ENCODE peak calls at places on chromosomes 2 and 18, in seven cellular contexts. One of them, this sample, is unnamed.

GRCh38 chr2:19902272-19902730 is 518 bp upstream of the TTC32 start:
- DNase-seq in epithelial cell of esophagus: no peak
- DNase-seq in HFF-Myc: no peak
- DNase-seq in fibroblast of lung: no peak
- DNase-seq in neuronal stem cell: no peak
- DNase-seq in upper lobe of left lung: no peak
- DNase-seq in GM23248: peak; percentile 51
- DNase-seq in this sample: no peak

GRCh38 chr18:42561521-42561920 is 554.0 kb downstream of the RIT2 start:
- DNase-seq in HFF-Myc: no peak
- DNase-seq in epithelial cell of esophagus: no peak
- DNase-seq in upper lobe of left lung: no peak
- DNase-seq in neuronal stem cell: no peak
- DNase-seq in fibroblast of lung: no peak
- DNase-seq in GM23248: no peak
- DNase-seq in this sample: no peak

GRCh38 chr18:8480506-8481328 is 128.5 kb upstream of the RAB12 start:
- DNase-seq in fibroblast of lung: peak; percentile 68
- DNase-seq in HFF-Myc: peak; percentile 19
- DNase-seq in GM23248: peak; percentile 64
- DNase-seq in upper lobe of left lung: no peak
- DNase-seq in epithelial cell of esophagus: peak; percentile 67
- DNase-seq in neuronal stem cell: peak; percentile 20
- DNase-seq in this sample: no peak

GRCh38 chr2:71101656-71102055 is 28.4 kb downstream of the MCEE start:
- DNase-seq in HFF-Myc: peak; percentile 43
- DNase-seq in GM23248: peak; percentile 65
- DNase-seq in fibroblast of lung: peak; percentile 85
- DNase-seq in neuronal stem cell: no peak
- DNase-seq in epithelial cell of esophagus: peak; percentile 80
- DNase-seq in upper lobe of left lung: no peak
- DNase-seq in this sample: no peak

GRCh38 chr2:81389203-81389602 is 1084.7 kb upstream of the LRRTM1 start:
- DNase-seq in GM23248: no peak
- DNase-seq in fibroblast of lung: no peak
- DNase-seq in epithelial cell of esophagus: peak; percentile 5
- DNase-seq in HFF-Myc: no peak
- DNase-seq in upper lobe of left lung: no peak
- DNase-seq in neuronal stem cell: no peak
- DNase-seq in this sample: no peak

GRCh38 chr2:238061310-238062202 is 755 bp downstream of the SCLY start:
- DNase-seq in epithelial cell of esophagus: peak; percentile 48
- DNase-seq in GM23248: peak; percentile 61
- DNase-seq in neuronal stem cell: peak; percentile 27
- DNase-seq in fibroblast of lung: peak; percentile 36
- DNase-seq in HFF-Myc: no peak
- DNase-seq in upper lobe of left lung: peak; percentile 34
- DNase-seq in this sample: no peak

GRCh38 chr2:88671786-88672427 is 19.6 kb upstream of the RPIA start:
- DNase-seq in HFF-Myc: peak; percentile 42
- DNase-seq in neuronal stem cell: peak; percentile 27
- DNase-seq in GM23248: peak; percentile 81
- DNase-seq in fibroblast of lung: peak; percentile 71
- DNase-seq in upper lobe of left lung: no peak
- DNase-seq in epithelial cell of esophagus: peak; percentile 73
- DNase-seq in this sample: no peak

GRCh38 chr18:7921938-7922587 is 354.9 kb downstream of the PTPRM start:
- DNase-seq in GM23248: peak; percentile 79
- DNase-seq in epithelial cell of esophagus: peak; percentile 80
- DNase-seq in HFF-Myc: no peak
- DNase-seq in fibroblast of lung: peak; percentile 80
- DNase-seq in upper lobe of left lung: no peak
- DNase-seq in neuronal stem cell: no peak
- DNase-seq in this sample: no peak

GRCh38 chr2:96260404-96261260 is 5.2 kb downstream of the TMEM127 start:
- DNase-seq in epithelial cell of esophagus: peak; percentile 87
- DNase-seq in fibroblast of lung: peak; percentile 92
- DNase-seq in GM23248: peak; percentile 95
- DNase-seq in upper lobe of left lung: peak; percentile 68
- DNase-seq in neuronal stem cell: no peak
- DNase-seq in HFF-Myc: peak; percentile 81
- DNase-seq in this sample: peak; percentile 75

DNA sequence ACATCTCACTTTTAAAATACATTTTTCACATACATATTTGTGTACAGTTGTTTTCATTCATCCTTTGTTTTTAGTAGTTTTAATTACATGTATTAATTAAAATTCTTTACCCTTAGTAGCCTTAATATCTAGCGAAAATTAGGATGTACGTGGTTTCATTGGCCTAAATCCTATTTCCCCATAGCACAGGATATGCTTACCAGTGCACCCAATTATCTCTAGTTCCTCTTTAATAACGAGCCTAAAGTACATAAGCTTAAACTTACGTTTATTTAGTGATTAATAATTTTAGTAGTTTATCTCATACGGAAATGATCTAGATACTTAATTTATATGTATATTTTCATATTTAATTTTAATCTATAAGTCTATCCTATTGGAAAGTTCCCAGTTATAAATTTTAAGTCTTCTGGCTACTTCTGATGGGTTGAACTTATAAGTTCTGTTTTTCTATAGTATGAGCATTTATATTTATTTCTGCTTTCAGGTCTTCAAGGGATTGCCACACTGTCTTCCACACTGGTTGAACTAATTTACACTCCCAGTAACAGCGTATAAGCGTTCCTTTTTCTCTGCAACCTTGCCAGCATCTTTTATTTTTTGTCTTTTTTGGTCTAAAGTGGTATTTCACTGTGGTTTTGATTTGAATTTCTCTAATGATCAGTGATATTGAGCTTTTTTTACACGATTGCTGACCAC is 21.4 kb upstream of the RUFY4 start:
- DNase-seq in upper lobe of left lung: no peak
- DNase-seq in neuronal stem cell: no peak
- DNase-seq in fibroblast of lung: no peak
- DNase-seq in GM23248: no peak
- DNase-seq in epithelial cell of esophagus: no peak
- DNase-seq in HFF-Myc: no peak
- DNase-seq in this sample: no peak
- H3K4me3 ChIP-seq in upper lobe of left lung: no peak overlapping the region
- H3K4me3 ChIP-seq in neuronal stem cell: no peak overlapping the region
- H3K4me3 ChIP-seq in fibroblast of lung: no peak overlapping the region
- H3K4me3 ChIP-seq in GM23248: no peak overlapping the region
- H3K4me3 ChIP-seq in epithelial cell of esophagus: no peak overlapping the region
- H3K4me3 ChIP-seq in HFF-Myc: no peak overlapping the region
- H3K4me3 ChIP-seq in this sample: no peak overlapping the region

GRCh38 chr2:11805920-11806319 is 59.5 kb downstream of the LPIN1 start:
- DNase-seq in fibroblast of lung: no peak
- DNase-seq in HFF-Myc: no peak
- DNase-seq in upper lobe of left lung: no peak
- DNase-seq in epithelial cell of esophagus: no peak
- DNase-seq in neuronal stem cell: no peak
- DNase-seq in GM23248: no peak
- DNase-seq in this sample: no peak
- H3K4me3 ChIP-seq in fibroblast of lung: no peak overlapping the region
- H3K4me3 ChIP-seq in HFF-Myc: no peak overlapping the region
- H3K4me3 ChIP-seq in upper lobe of left lung: no peak overlapping the region
- H3K4me3 ChIP-seq in epithelial cell of esophagus: no peak overlapping the region
- H3K4me3 ChIP-seq in neuronal stem cell: no peak overlapping the region
- H3K4me3 ChIP-seq in GM23248: no peak overlapping the region
- H3K4me3 ChIP-seq in this sample: no peak overlapping the region

GRCh38 chr18:38023871-38024270 is 458.3 kb upstream of the CELF4 start:
- DNase-seq in epithelial cell of esophagus: no peak
- DNase-seq in neuronal stem cell: no peak
- DNase-seq in HFF-Myc: no peak
- DNase-seq in fibroblast of lung: no peak
- DNase-seq in GM23248: no peak
- DNase-seq in upper lobe of left lung: no peak
- DNase-seq in this sample: no peak

GRCh38 chr18:38022247-38022646 is 456.6 kb upstream of the CELF4 start:
- DNase-seq in GM23248: no peak
- DNase-seq in epithelial cell of esophagus: no peak
- DNase-seq in fibroblast of lung: no peak
- DNase-seq in HFF-Myc: no peak
- DNase-seq in upper lobe of left lung: no peak
- DNase-seq in neuronal stem cell: no peak
- DNase-seq in this sample: no peak

DNA sequence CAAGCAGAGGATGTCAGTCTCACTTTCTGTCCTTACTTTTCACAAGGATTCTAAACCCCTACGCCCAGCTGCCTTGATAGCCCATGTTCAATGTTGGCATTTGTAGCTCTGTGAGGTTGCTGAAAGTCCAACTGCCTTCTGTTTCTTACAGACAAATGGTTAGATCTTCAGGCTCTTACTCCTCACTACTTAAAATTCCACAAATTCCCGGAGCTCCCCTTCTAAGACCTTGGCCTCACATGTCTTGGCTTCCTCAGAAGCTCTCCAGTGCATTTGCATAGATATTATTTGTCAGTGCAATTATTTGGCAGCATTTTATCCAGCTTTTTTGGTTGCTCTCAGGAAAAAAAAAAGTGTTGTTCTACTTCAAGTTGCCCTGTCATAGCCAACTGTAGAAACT is 453.7 kb upstream of the CELF4 start:
- DNase-seq in neuronal stem cell: no peak
- DNase-seq in HFF-Myc: no peak
- DNase-seq in upper lobe of left lung: no peak
- DNase-seq in epithelial cell of esophagus: no peak
- DNase-seq in GM23248: no peak
- DNase-seq in fibroblast of lung: no peak
- DNase-seq in this sample: no peak
- H3K4me3 ChIP-seq in neuronal stem cell: no peak overlapping the region
- H3K4me3 ChIP-seq in HFF-Myc: no peak overlapping the region
- H3K4me3 ChIP-seq in upper lobe of left lung: no peak overlapping the region
- H3K4me3 ChIP-seq in epithelial cell of esophagus: no peak overlapping the region
- H3K4me3 ChIP-seq in GM23248: no peak overlapping the region
- H3K4me3 ChIP-seq in fibroblast of lung: no peak overlapping the region
- H3K4me3 ChIP-seq in this sample: no peak overlapping the region

GRCh38 chr2:226676618-226677017 is 123.0 kb downstream of the IRS1 start:
- DNase-seq in epithelial cell of esophagus: no peak
- DNase-seq in HFF-Myc: no peak
- DNase-seq in fibroblast of lung: no peak
- DNase-seq in neuronal stem cell: no peak
- DNase-seq in GM23248: no peak
- DNase-seq in upper lobe of left lung: no peak
- DNase-seq in this sample: no peak
- H3K4me3 ChIP-seq in epithelial cell of esophagus: no peak overlapping the region
- H3K4me3 ChIP-seq in HFF-Myc: no peak overlapping the region
- H3K4me3 ChIP-seq in fibroblast of lung: no peak overlapping the region
- H3K4me3 ChIP-seq in neuronal stem cell: no peak overlapping the region
- H3K4me3 ChIP-seq in GM23248: no peak overlapping the region
- H3K4me3 ChIP-seq in upper lobe of left lung: no peak overlapping the region
- H3K4me3 ChIP-seq in this sample: no peak overlapping the region

GRCh38 chr2:130337735-130338325 is 4.9 kb upstream of the IMP4 start:
- DNase-seq in GM23248: peak; percentile 75
- DNase-seq in upper lobe of left lung: no peak
- DNase-seq in neuronal stem cell: no peak
- DNase-seq in HFF-Myc: no peak
- DNase-seq in fibroblast of lung: peak; percentile 72
- DNase-seq in epithelial cell of esophagus: peak; percentile 32
- DNase-seq in this sample: no peak
- H3K4me3 ChIP-seq in GM23248: no peak overlapping the region
- H3K4me3 ChIP-seq in upper lobe of left lung: no peak overlapping the region
- H3K4me3 ChIP-seq in neuronal stem cell: peak overlapping the region; percentile 54
- H3K4me3 ChIP-seq in HFF-Myc: peak overlapping the region; percentile 43
- H3K4me3 ChIP-seq in fibroblast of lung: peak overlapping the region; percentile 68
- H3K4me3 ChIP-seq in epithelial cell of esophagus: no peak overlapping the region
- H3K4me3 ChIP-seq in this sample: no peak overlapping the region

GRCh38 chr2:182887753-182888415 is 21.4 kb upstream of the FRZB start:
- DNase-seq in HFF-Myc: no peak
- DNase-seq in upper lobe of left lung: no peak
- DNase-seq in fibroblast of lung: no peak
- DNase-seq in neuronal stem cell: no peak
- DNase-seq in epithelial cell of esophagus: no peak
- DNase-seq in GM23248: no peak
- DNase-seq in this sample: no peak
- H3K4me3 ChIP-seq in HFF-Myc: no peak overlapping the region
- H3K4me3 ChIP-seq in upper lobe of left lung: no peak overlapping the region
- H3K4me3 ChIP-seq in fibroblast of lung: no peak overlapping the region
- H3K4me3 ChIP-seq in neuronal stem cell: no peak overlapping the region
- H3K4me3 ChIP-seq in epithelial cell of esophagus: no peak overlapping the region
- H3K4me3 ChIP-seq in GM23248: no peak overlapping the region
- H3K4me3 ChIP-seq in this sample: no peak overlapping the region

GRCh38 chr2:197504512-197504911 is 4.3 kb downstream of the HSPE1 start:
- DNase-seq in upper lobe of left lung: no peak
- DNase-seq in fibroblast of lung: no peak
- DNase-seq in epithelial cell of esophagus: no peak
- DNase-seq in HFF-Myc: no peak
- DNase-seq in neuronal stem cell: no peak
- DNase-seq in GM23248: no peak
- DNase-seq in this sample: no peak

GRCh38 chr2:197504000-197504399 is 3.8 kb downstream of the HSPE1 start:
- DNase-seq in fibroblast of lung: no peak
- DNase-seq in HFF-Myc: no peak
- DNase-seq in upper lobe of left lung: no peak
- DNase-seq in neuronal stem cell: no peak
- DNase-seq in GM23248: no peak
- DNase-seq in epithelial cell of esophagus: no peak
- DNase-seq in this sample: no peak

GRCh38 chr2:197502201-197502600 is 2.0 kb downstream of the HSPE1 start:
- DNase-seq in epithelial cell of esophagus: no peak
- DNase-seq in upper lobe of left lung: no peak
- DNase-seq in HFF-Myc: no peak
- DNase-seq in GM23248: no peak
- DNase-seq in neuronal stem cell: no peak
- DNase-seq in fibroblast of lung: no peak
- DNase-seq in this sample: no peak

GRCh38 chr2:197500503-197501179 is 462 bp downstream of the HSPE1 start:
- DNase-seq in GM23248: peak; percentile 43
- DNase-seq in epithelial cell of esophagus: peak; percentile 19
- DNase-seq in fibroblast of lung: peak; percentile 24
- DNase-seq in upper lobe of left lung: no peak
- DNase-seq in neuronal stem cell: peak; percentile 4
- DNase-seq in HFF-Myc: no peak
- DNase-seq in this sample: no peak

DNA sequence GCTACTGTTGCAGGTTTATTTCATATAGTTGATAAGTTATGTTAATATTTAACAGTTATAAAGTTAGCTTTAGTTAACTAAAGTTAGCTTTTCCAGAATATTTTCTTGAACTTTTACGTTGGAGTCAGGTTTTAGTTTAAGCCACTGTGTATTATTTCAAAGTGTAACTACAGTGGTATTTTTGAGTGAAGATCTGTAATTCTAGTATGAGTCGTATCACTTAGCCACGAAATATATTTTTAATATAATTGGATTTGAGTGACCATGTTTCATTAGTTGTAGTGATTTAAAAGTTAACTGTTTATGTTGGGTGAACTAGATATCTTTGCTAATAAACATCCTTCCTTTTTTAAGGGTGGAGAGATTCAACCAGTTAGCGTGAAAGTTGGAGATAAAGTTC is 2.5 kb downstream of the HSPE1 start:
- DNase-seq in neuronal stem cell: no peak
- DNase-seq in epithelial cell of esophagus: no peak
- DNase-seq in HFF-Myc: no peak
- DNase-seq in upper lobe of left lung: no peak
- DNase-seq in fibroblast of lung: no peak
- DNase-seq in GM23248: no peak
- DNase-seq in this sample: no peak
- H3K4me3 ChIP-seq in neuronal stem cell: no peak overlapping the region
- H3K4me3 ChIP-seq in epithelial cell of esophagus: no peak overlapping the region
- H3K4me3 ChIP-seq in HFF-Myc: peak overlapping the region; percentile 71
- H3K4me3 ChIP-seq in upper lobe of left lung: no peak overlapping the region
- H3K4me3 ChIP-seq in fibroblast of lung: no peak overlapping the region
- H3K4me3 ChIP-seq in GM23248: no peak overlapping the region
- H3K4me3 ChIP-seq in this sample: no peak overlapping the region

GRCh38 chr2:162184362-162184761 is 32.3 kb upstream of the GCG start:
- DNase-seq in GM23248: no peak
- DNase-seq in fibroblast of lung: no peak
- DNase-seq in epithelial cell of esophagus: no peak
- DNase-seq in HFF-Myc: no peak
- DNase-seq in neuronal stem cell: no peak
- DNase-seq in upper lobe of left lung: no peak
- DNase-seq in this sample: no peak
- H3K4me3 ChIP-seq in GM23248: no peak overlapping the region
- H3K4me3 ChIP-seq in fibroblast of lung: no peak overlapping the region
- H3K4me3 ChIP-seq in epithelial cell of esophagus: no peak overlapping the region
- H3K4me3 ChIP-seq in HFF-Myc: no peak overlapping the region
- H3K4me3 ChIP-seq in neuronal stem cell: no peak overlapping the region
- H3K4me3 ChIP-seq in upper lobe of left lung: no peak overlapping the region
- H3K4me3 ChIP-seq in this sample: no peak overlapping the region